ENCODE peak calls at places on chromosomes 16 and 17, in six cellular contexts. N, U, I, T, Y and J are unnamed samples.

GRCh38 chr17:68491381-68491849 is 20.8 kb upstream of the PRKAR1A start:
- DNase-seq in N (no peak), U (no peak), I (no peak), T (no peak), Y (no peak), J (no peak)

GRCh38 chr16:69443809-69444611 is 19.6 kb downstream of the CYB5B start:
- DNase-seq in N (peak; percentile 47), U (no peak), I (no peak), T (peak; percentile 39), Y (no peak), J (no peak)

GRCh38 chr16:67773099-67773498 is 33.3 kb downstream of the RANBP10 start:
- DNase-seq in N (no peak), U (no peak), I (no peak), T (peak; percentile 42), Y (no peak), J (no peak)

GRCh38 chr16:81251871-81252270 is 13.4 kb downstream of the BCO1 start:
- DNase-seq in N (peak; percentile 20), U (no peak), I (no peak), T (no peak), Y (no peak), J (no peak)

GRCh38 chr16:20954574-20954973 is 54.0 kb downstream of the LYRM1 start:
- DNase-seq in N (no peak), U (no peak), I (no peak), T (no peak), Y (no peak), J (no peak)

GRCh38 chr17:43010667-43011308 is 4.2 kb downstream of the IFI35 start:
- DNase-seq in N (no peak), U (no peak), I (no peak), T (no peak), Y (no peak), J (peak; percentile 100)

GRCh38 chr16:1533443-1533951 is at the start of gene TMEM204:
- DNase-seq in N (peak; percentile 78), U (no peak), I (no peak), T (no peak), Y (no peak), J (no peak)

GRCh38 chr17:29589524-29590260 is at the start of gene GIT1:
- DNase-seq in N (peak; percentile 78), U (peak; percentile 79), I (no peak), T (peak; percentile 96), Y (peak; percentile 92), J (peak; percentile 70)

GRCh38 chr17:81987161-81987770 is 9.8 kb downstream of the ASPSCR1 start:
- DNase-seq in N (no peak), U (no peak), I (no peak), T (no peak), Y (no peak), J (no peak)

GRCh38 chr17:28008526-28008925 is 34.0 kb upstream of the NLK start:
- DNase-seq in N (peak; percentile 66), U (peak; percentile 80), I (peak; percentile 25), T (peak; percentile 59), Y (peak; percentile 21), J (peak; percentile 16)

GRCh38 chr16:3349175-3349574 is 6.5 kb upstream of the OR2C1 start:
- DNase-seq in N (no peak), U (no peak), I (no peak), T (peak; percentile 24), Y (no peak), J (no peak)

GRCh38 chr16:17493012-17493411 is 22.3 kb upstream of the XYLT1 start:
- DNase-seq in N (no peak), U (no peak), I (no peak), T (no peak), Y (no peak), J (no peak)

GRCh38 chr17:40417258-40417608 is 463 bp downstream of the TOP2A start:
- DNase-seq in N (peak; percentile 5), U (no peak), I (no peak), T (peak; percentile 43), Y (no peak), J (peak; percentile 43)

GRCh38 chr16:4338712-4339299 is 12.3 kb downstream of the PAM16 start:
- DNase-seq in N (no peak), U (no peak), I (no peak), T (no peak), Y (no peak), J (no peak)

GRCh38 chr16:75116081-75116910 is at the start of gene LDHD:
- DNase-seq in N (no peak), U (peak; percentile 70), I (peak; percentile 63), T (peak; percentile 79), Y (peak; percentile 86), J (peak; percentile 86)

GRCh38 chr17:47665655-47666054 is 15.9 kb downstream of the KPNB1 start:
- DNase-seq in N (peak; percentile 33), U (no peak), I (no peak), T (no peak), Y (no peak), J (no peak)

GRCh38 chr17:47669060-47669459 is 19.3 kb downstream of the KPNB1 start:
- DNase-seq in N (no peak), U (no peak), I (no peak), T (no peak), Y (no peak), J (no peak)

GRCh38 chr17:47670064-47670463 is 20.3 kb downstream of the KPNB1 start:
- DNase-seq in N (no peak), U (no peak), I (no peak), T (no peak), Y (no peak), J (no peak)

GRCh38 chr17:47660064-47660492 is 10.4 kb downstream of the KPNB1 start:
- DNase-seq in N (no peak), U (no peak), I (no peak), T (no peak), Y (no peak), J (no peak)

GRCh38 chr17:47663997-47664941 is 14.6 kb downstream of the KPNB1 start:
- DNase-seq in N (peak; percentile 54), U (peak; percentile 62), I (no peak), T (peak; percentile 54), Y (peak; percentile 76), J (peak; percentile 63)
- TF ChIP-seq USF2 in N (no peak), U (no peak), I (no peak), T (no peak), Y (no peak), J (no peak)

DNA sequence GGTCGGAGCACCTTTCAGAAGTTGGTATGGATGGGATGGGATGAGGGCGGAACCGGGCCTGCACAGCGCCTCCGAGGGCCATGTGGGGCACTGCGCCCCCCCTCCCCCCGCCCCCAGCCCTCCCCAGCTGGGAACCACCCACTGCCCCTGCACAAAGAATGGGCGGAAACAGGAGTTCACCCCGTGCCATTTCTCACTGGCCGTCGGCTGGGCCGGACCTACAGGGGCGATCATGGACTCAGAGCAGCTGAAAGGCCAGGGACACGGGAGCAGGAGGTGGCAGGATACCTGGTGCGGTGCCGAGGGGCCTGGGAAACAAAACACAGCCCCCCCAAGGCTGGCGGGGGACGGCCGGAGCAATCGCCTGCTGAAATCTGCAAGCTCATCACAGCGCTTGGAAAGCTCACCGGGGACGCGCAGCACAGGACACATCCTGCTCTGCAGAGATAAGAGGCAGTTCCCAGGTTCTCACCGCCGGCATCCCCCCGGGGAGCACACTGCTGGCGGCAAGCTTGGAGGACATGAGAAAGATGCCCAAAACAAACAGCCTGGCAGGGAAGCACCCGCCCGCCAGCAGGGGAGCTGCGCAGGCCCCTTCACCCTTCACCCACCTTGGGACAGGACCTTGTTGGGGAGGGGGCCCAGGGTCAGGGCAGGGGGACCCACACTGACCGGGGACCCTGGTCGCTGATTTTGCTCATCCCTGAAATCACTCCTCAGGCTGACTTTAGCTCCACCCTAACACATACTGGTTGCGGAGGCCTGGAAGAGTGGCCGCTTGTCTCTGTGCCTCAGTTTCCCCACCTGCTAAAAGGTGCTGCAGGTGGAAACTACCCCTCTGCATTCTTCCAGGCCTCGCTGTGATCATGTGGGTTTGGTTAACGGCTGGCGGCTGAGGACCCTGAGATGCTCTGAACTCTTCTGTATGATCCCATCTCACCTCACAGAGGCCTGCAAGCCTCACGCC is 263.9 kb downstream of the C16orf95 start:
- DNase-seq in N (no peak), U (peak; percentile 45), I (no peak), T (peak; percentile 89), Y (no peak), J (no peak)
- TF ChIP-seq USF2 in N (no peak), U (no peak), I (no peak), T (no peak), Y (no peak), J (no peak)

GRCh38 chr16:59510008-59510424 is 775.9 kb upstream of the GOT2 start:
- DNase-seq in N (no peak), U (no peak), I (no peak), T (no peak), Y (peak; percentile 35), J (no peak)
- TF ChIP-seq USF2 in N (no peak), U (no peak), I (no peak), T (no peak), Y (no peak), J (no peak)

GRCh38 chr17:50603340-50603739 is 31.3 kb upstream of the ABCC3 start:
- DNase-seq in N (no peak), U (peak; percentile 53), I (no peak), T (peak; percentile 62), Y (peak; percentile 68), J (peak; percentile 35)

GRCh38 chr17:50605434-50605833 is 29.2 kb upstream of the ABCC3 start:
- DNase-seq in N (no peak), U (no peak), I (no peak), T (no peak), Y (no peak), J (no peak)

GRCh38 chr17:50602514-50603235 is 32.0 kb upstream of the ABCC3 start:
- DNase-seq in N (no peak), U (no peak), I (no peak), T (no peak), Y (no peak), J (no peak)

GRCh38 chr17:50601789-50602375 is 32.8 kb upstream of the ABCC3 start:
- DNase-seq in N (no peak), U (no peak), I (no peak), T (no peak), Y (no peak), J (no peak)

DNA sequence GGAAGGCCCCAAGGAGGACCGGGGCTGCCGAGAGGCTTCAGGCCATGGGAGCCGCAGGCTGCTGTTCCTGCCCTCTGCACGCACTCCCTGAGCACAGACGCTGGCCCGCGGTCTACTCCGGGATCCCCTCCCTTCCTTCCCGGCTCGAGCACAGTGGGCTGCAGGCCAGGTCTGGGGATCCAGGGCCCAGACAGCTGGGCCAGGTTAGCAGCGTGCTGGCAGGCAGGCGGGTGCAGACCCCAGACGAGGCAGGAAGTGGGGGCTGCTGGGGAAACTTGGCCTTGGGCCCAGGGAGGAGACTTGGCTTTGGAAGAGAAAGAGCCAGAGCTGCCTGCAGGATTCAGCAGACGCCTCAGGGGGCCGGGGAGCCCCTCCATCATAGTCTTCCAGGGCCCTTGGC is 30.2 kb upstream of the ABCC3 start:
- DNase-seq in N (peak; percentile 28), U (peak; percentile 42), I (no peak), T (no peak), Y (no peak), J (no peak)
- TF ChIP-seq USF2 in N (no peak), U (no peak), I (no peak), T (no peak), Y (no peak), J (no peak)